ENCODE peak calls at places on chromosomes 5 and 9, in eight cellular contexts. N, A, R, E, Y, C, H and I are unnamed samples.

GRCh38 chr9:33315371-33315770 is 25.1 kb downstream of the NFX1 start:
- DNase-seq in N (no peak), A (no peak), R (no peak), E (no peak), Y (no peak), C (no peak), H (no peak), I (no peak)

GRCh38 chr5:28523416-28523815 is 1485.0 kb upstream of the CDH9 start:
- DNase-seq in N (no peak), A (no peak), R (no peak), E (no peak), Y (no peak), C (no peak), H (no peak), I (no peak)

GRCh38 chr9:3962467-3962866 is 337.4 kb downstream of the GLIS3 start:
- DNase-seq in N (no peak), A (no peak), R (no peak), E (no peak), Y (no peak), C (no peak), H (no peak), I (no peak)

GRCh38 chr5:38509185-38509584 is 47.3 kb downstream of the LIFR start:
- DNase-seq in N (no peak), A (no peak), R (no peak), E (no peak), Y (no peak), C (no peak), H (no peak), I (no peak)

GRCh38 chr9:4887556-4887955 is 94.8 kb downstream of the RCL1 start:
- DNase-seq in N (no peak), A (no peak), R (peak; percentile 44), E (no peak), Y (no peak), C (no peak), H (no peak), I (no peak)

GRCh38 chr9:84408416-84408815 is 67.9 kb upstream of the SLC28A3 start:
- DNase-seq in N (no peak), A (no peak), R (no peak), E (no peak), Y (no peak), C (no peak), H (no peak), I (no peak)

GRCh38 chr5:99543841-99544240 is 615.0 kb upstream of the CHD1 start:
- DNase-seq in N (no peak), A (no peak), R (no peak), E (no peak), Y (no peak), C (no peak), H (no peak), I (no peak)

GRCh38 chr5:169050146-169050571 is 250.8 kb downstream of the SLIT3 start:
- DNase-seq in N (no peak), A (no peak), R (no peak), E (peak; percentile 49), Y (no peak), C (no peak), H (no peak), I (peak; percentile 25)

GRCh38 chr5:101590384-101590783 is 687.3 kb upstream of the ST8SIA4 start:
- DNase-seq in N (no peak), A (peak; percentile 29), R (no peak), E (no peak), Y (peak; percentile 1), C (peak; percentile 21), H (no peak), I (no peak)

GRCh38 chr5:126368239-126368812 is 54.9 kb upstream of the GRAMD2B start:
- DNase-seq in N (no peak), A (no peak), R (no peak), E (no peak), Y (no peak), C (peak; percentile 44), H (no peak), I (no peak)

GRCh38 chr9:35956646-35957045 is 1.3 kb downstream of the OR2S2 start:
- DNase-seq in N (no peak), A (no peak), R (no peak), E (no peak), Y (no peak), C (no peak), H (no peak), I (no peak)

GRCh38 chr5:176514244-176514918 is 22.8 kb downstream of the RNF44 start:
- DNase-seq in N (no peak), A (no peak), R (no peak), E (no peak), Y (no peak), C (no peak), H (no peak), I (no peak)

GRCh38 chr9:123867971-123868370 is 62.0 kb downstream of the DENND1A start:
- DNase-seq in N (no peak), A (no peak), R (no peak), E (no peak), Y (no peak), C (no peak), H (no peak), I (no peak)

GRCh38 chr9:95506438-95506691 is 10.4 kb downstream of the PTCH1 start:
- DNase-seq in N (no peak), A (no peak), R (peak; percentile 44), E (peak; percentile 65), Y (peak; percentile 36), C (no peak), H (peak; percentile 54), I (no peak)

GRCh38 chr5:96017951-96018350 is 56.3 kb upstream of the ELL2 start:
- DNase-seq in N (no peak), A (no peak), R (no peak), E (no peak), Y (no peak), C (no peak), H (no peak), I (no peak)

GRCh38 chr5:140800816-140801493 is at the start of gene PCDHA3:
- DNase-seq in N (no peak), A (no peak), R (no peak), E (peak; percentile 70), Y (peak; percentile 18), C (no peak), H (no peak), I (no peak)

GRCh38 chr9:116494815-116495634 is 192.1 kb upstream of the TRIM32 start:
- DNase-seq in N (no peak), A (peak; percentile 33), R (peak; percentile 9), E (no peak), Y (peak; percentile 64), C (peak; percentile 69), H (no peak), I (no peak)

GRCh38 chr5:35151151-35151920 is 79.0 kb downstream of the PRLR start:
- DNase-seq in N (no peak), A (no peak), R (no peak), E (no peak), Y (no peak), C (no peak), H (no peak), I (no peak)

GRCh38 chr9:34589656-34590375 is at the start of gene CNTFR:
- DNase-seq in N (no peak), A (peak; percentile 72), R (no peak), E (peak; percentile 70), Y (peak; percentile 18), C (peak; percentile 63), H (peak; percentile 79), I (peak; percentile 88)

GRCh38 chr9:91062281-91062680 is 260.7 kb downstream of the SYK start:
- DNase-seq in N (no peak), A (no peak), R (no peak), E (no peak), Y (no peak), C (no peak), H (no peak), I (no peak)

GRCh38 chr5:172091956-172092732 is 85.7 kb upstream of the FBXW11 start:
- DNase-seq in N (no peak), A (no peak), R (no peak), E (no peak), Y (no peak), C (no peak), H (no peak), I (no peak)

GRCh38 chr5:78523314-78524193 is 125.0 kb downstream of the LHFPL2 start:
- DNase-seq in N (no peak), A (no peak), R (no peak), E (no peak), Y (peak; percentile 71), C (no peak), H (no peak), I (no peak)

GRCh38 chr5:8827701-8828100 is 718.2 kb downstream of the SEMA5A start:
- DNase-seq in N (no peak), A (no peak), R (no peak), E (no peak), Y (no peak), C (no peak), H (no peak), I (no peak)

GRCh38 chr5:67310740-67311139 is 114.1 kb upstream of the CD180 start:
- DNase-seq in N (no peak), A (no peak), R (no peak), E (no peak), Y (no peak), C (no peak), H (no peak), I (no peak)

GRCh38 chr5:3348576-3349535 is 246.8 kb upstream of the IRX1 start:
- DNase-seq in N (no peak), A (no peak), R (no peak), E (no peak), Y (no peak), C (no peak), H (no peak), I (no peak)

GRCh38 chr5:86075139-86075538 is 542.6 kb upstream of the COX7C start:
- DNase-seq in N (no peak), A (no peak), R (no peak), E (no peak), Y (no peak), C (no peak), H (no peak), I (no peak)

GRCh38 chr9:124661184-124661755 is 109.8 kb downstream of the NR6A1 start:
- DNase-seq in N (no peak), A (peak; percentile 12), R (no peak), E (no peak), Y (peak; percentile 45), C (no peak), H (no peak), I (no peak)

GRCh38 chr9:92763721-92764380 is 782 bp downstream of the BICD2 start:
- DNase-seq in N (no peak), A (peak; percentile 32), R (peak; percentile 25), E (no peak), Y (peak; percentile 67), C (peak; percentile 44), H (no peak), I (no peak)

GRCh38 chr5:122154910-122155309 is 25.6 kb downstream of the ZNF474 start:
- DNase-seq in N (no peak), A (no peak), R (no peak), E (no peak), Y (no peak), C (no peak), H (no peak), I (no peak)